ENCODE peak calls at places on chromosome 2, in ten cellular contexts. One of them, this sample, is unnamed.

GRCh38 chr2:9178110-9178904 is 28.3 kb upstream of the ASAP2 start:
- DNase-seq in kidney: no peak
- DNase-seq in astrocyte: peak
- DNase-seq in mammary epithelial cell: peak
- DNase-seq in astrocyte of the spinal cord: no peak
- DNase-seq in nephron progenitor cell: no peak
- DNase-seq in HCT116: no peak
- DNase-seq in spleen: no peak
- DNase-seq in BE2C: no peak
- DNase-seq in H1: no peak
- DNase-seq in this sample: no peak

GRCh38 chr2:75465317-75465998 is 95.3 kb downstream of the EVA1A start:
- DNase-seq in kidney: no peak
- DNase-seq in astrocyte: peak
- DNase-seq in mammary epithelial cell: peak
- DNase-seq in astrocyte of the spinal cord: peak
- DNase-seq in nephron progenitor cell: no peak
- DNase-seq in HCT116: no peak
- DNase-seq in spleen: no peak
- DNase-seq in BE2C: no peak
- DNase-seq in H1: no peak
- DNase-seq in this sample: no peak

GRCh38 chr2:200944467-200945394 is 18.7 kb downstream of the ORC2 start:
- DNase-seq in kidney: no peak
- DNase-seq in astrocyte: peak
- DNase-seq in mammary epithelial cell: peak
- DNase-seq in astrocyte of the spinal cord: peak
- DNase-seq in nephron progenitor cell: no peak
- DNase-seq in HCT116: peak
- DNase-seq in spleen: no peak
- DNase-seq in BE2C: no peak
- DNase-seq in H1: no peak
- DNase-seq in this sample: no peak

GRCh38 chr2:10863047-10863446 is 48.7 kb upstream of the KCNF1 start:
- DNase-seq in kidney: no peak
- DNase-seq in astrocyte: no peak
- DNase-seq in mammary epithelial cell: no peak
- DNase-seq in astrocyte of the spinal cord: no peak
- DNase-seq in nephron progenitor cell: no peak
- DNase-seq in HCT116: no peak
- DNase-seq in spleen: no peak
- DNase-seq in BE2C: no peak
- DNase-seq in H1: no peak
- DNase-seq in this sample: no peak

GRCh38 chr2:76953733-76954347 is 568.3 kb downstream of the LRRTM4 start:
- DNase-seq in kidney: no peak
- DNase-seq in astrocyte: peak
- DNase-seq in mammary epithelial cell: peak
- DNase-seq in astrocyte of the spinal cord: peak
- DNase-seq in nephron progenitor cell: peak
- DNase-seq in HCT116: no peak
- DNase-seq in spleen: no peak
- DNase-seq in BE2C: peak
- DNase-seq in H1: peak
- DNase-seq in this sample: peak

GRCh38 chr2:26528870-26529269 is 50.9 kb upstream of the OTOF start:
- DNase-seq in kidney: peak
- DNase-seq in astrocyte: no peak
- DNase-seq in mammary epithelial cell: no peak
- DNase-seq in astrocyte of the spinal cord: no peak
- DNase-seq in nephron progenitor cell: no peak
- DNase-seq in HCT116: no peak
- DNase-seq in spleen: peak
- DNase-seq in BE2C: no peak
- DNase-seq in H1: no peak
- DNase-seq in this sample: no peak

GRCh38 chr2:170409164-170409535 is 231.2 kb downstream of the MYO3B start:
- DNase-seq in kidney: no peak
- DNase-seq in astrocyte: peak
- DNase-seq in mammary epithelial cell: peak
- DNase-seq in astrocyte of the spinal cord: peak
- DNase-seq in nephron progenitor cell: peak
- DNase-seq in HCT116: peak
- DNase-seq in spleen: no peak
- DNase-seq in BE2C: peak
- DNase-seq in H1: peak
- DNase-seq in this sample: peak

GRCh38 chr2:239328306-239329191 is 72.3 kb downstream of the HDAC4 start:
- DNase-seq in kidney: no peak
- DNase-seq in astrocyte: peak
- DNase-seq in mammary epithelial cell: no peak
- DNase-seq in astrocyte of the spinal cord: peak
- DNase-seq in nephron progenitor cell: peak
- DNase-seq in HCT116: no peak
- DNase-seq in spleen: no peak
- DNase-seq in BE2C: peak
- DNase-seq in H1: peak
- DNase-seq in this sample: no peak

GRCh38 chr2:27291865-27292264 is 9.6 kb downstream of the TRIM54 start:
- DNase-seq in kidney: no peak
- DNase-seq in astrocyte: no peak
- DNase-seq in mammary epithelial cell: peak
- DNase-seq in astrocyte of the spinal cord: no peak
- DNase-seq in nephron progenitor cell: no peak
- DNase-seq in HCT116: no peak
- DNase-seq in spleen: no peak
- DNase-seq in BE2C: no peak
- DNase-seq in H1: no peak
- DNase-seq in this sample: no peak

GRCh38 chr2:218465987-218466633 is 47.2 kb downstream of the VIL1 start:
- DNase-seq in kidney: no peak
- DNase-seq in astrocyte: peak
- DNase-seq in mammary epithelial cell: no peak
- DNase-seq in astrocyte of the spinal cord: peak
- DNase-seq in nephron progenitor cell: no peak
- DNase-seq in HCT116: no peak
- DNase-seq in spleen: no peak
- DNase-seq in BE2C: no peak
- DNase-seq in H1: no peak
- DNase-seq in this sample: no peak

GRCh38 chr2:56576001-56576400 is 392.2 kb downstream of the CCDC85A start:
- DNase-seq in kidney: no peak
- DNase-seq in astrocyte: no peak
- DNase-seq in mammary epithelial cell: no peak
- DNase-seq in astrocyte of the spinal cord: no peak
- DNase-seq in nephron progenitor cell: no peak
- DNase-seq in HCT116: no peak
- DNase-seq in spleen: no peak
- DNase-seq in BE2C: no peak
- DNase-seq in H1: no peak
- DNase-seq in this sample: no peak

GRCh38 chr2:74416721-74417120 is 4.7 kb downstream of the C2orf81 start:
- DNase-seq in kidney: no peak
- DNase-seq in astrocyte: no peak
- DNase-seq in mammary epithelial cell: no peak
- DNase-seq in astrocyte of the spinal cord: no peak
- DNase-seq in nephron progenitor cell: no peak
- DNase-seq in HCT116: no peak
- DNase-seq in spleen: no peak
- DNase-seq in BE2C: no peak
- DNase-seq in H1: no peak
- DNase-seq in this sample: no peak
- TF ChIP-seq CTCF in kidney: no peak
- TF ChIP-seq CTCF in astrocyte: no peak
- TF ChIP-seq CTCF in mammary epithelial cell: no peak
- TF ChIP-seq CTCF in astrocyte of the spinal cord: no peak
- TF ChIP-seq CTCF in nephron progenitor cell: no peak
- TF ChIP-seq CTCF in HCT116: no peak
- TF ChIP-seq CTCF in spleen: no peak
- TF ChIP-seq CTCF in BE2C: no peak
- TF ChIP-seq CTCF in H1: no peak
- TF ChIP-seq CTCF in this sample: no peak

DNA sequence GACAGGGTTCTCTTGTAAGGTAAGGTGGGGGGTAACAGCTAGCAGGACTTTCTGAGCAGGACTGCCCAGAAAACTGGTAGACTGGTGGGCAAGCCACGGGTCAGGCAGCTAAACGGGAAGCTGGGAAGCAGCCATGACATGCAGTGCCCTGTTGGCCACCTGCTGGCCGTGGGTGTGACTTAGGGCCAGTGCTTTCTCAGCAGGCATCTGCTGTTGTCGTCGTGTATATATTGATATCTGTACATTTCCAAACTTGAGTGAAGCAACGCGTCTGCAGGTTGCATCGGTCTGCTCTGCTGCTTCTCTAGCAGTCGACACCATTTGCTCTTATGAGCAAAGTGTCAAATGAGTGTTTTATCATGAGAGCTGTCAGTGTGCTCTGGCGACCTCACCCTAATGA is 31.0 kb downstream of the COA5 start:
- DNase-seq in kidney: no peak
- DNase-seq in astrocyte: no peak
- DNase-seq in mammary epithelial cell: no peak
- DNase-seq in astrocyte of the spinal cord: no peak
- DNase-seq in nephron progenitor cell: no peak
- DNase-seq in HCT116: no peak
- DNase-seq in spleen: no peak
- DNase-seq in BE2C: no peak
- DNase-seq in H1: no peak
- DNase-seq in this sample: no peak
- TF ChIP-seq CTCF in kidney: no peak
- TF ChIP-seq CTCF in astrocyte: no peak
- TF ChIP-seq CTCF in mammary epithelial cell: peak
- TF ChIP-seq CTCF in astrocyte of the spinal cord: peak
- TF ChIP-seq CTCF in nephron progenitor cell: no peak
- TF ChIP-seq CTCF in HCT116: no peak
- TF ChIP-seq CTCF in spleen: no peak
- TF ChIP-seq CTCF in BE2C: peak
- TF ChIP-seq CTCF in H1: no peak
- TF ChIP-seq CTCF in this sample: no peak

GRCh38 chr2:79511320-79511951 is 1.4 kb upstream of the CTNNA2 start:
- DNase-seq in kidney: no peak
- DNase-seq in astrocyte: peak
- DNase-seq in mammary epithelial cell: peak
- DNase-seq in astrocyte of the spinal cord: peak
- DNase-seq in nephron progenitor cell: peak
- DNase-seq in HCT116: no peak
- DNase-seq in spleen: no peak
- DNase-seq in BE2C: no peak
- DNase-seq in H1: peak
- DNase-seq in this sample: no peak

DNA sequence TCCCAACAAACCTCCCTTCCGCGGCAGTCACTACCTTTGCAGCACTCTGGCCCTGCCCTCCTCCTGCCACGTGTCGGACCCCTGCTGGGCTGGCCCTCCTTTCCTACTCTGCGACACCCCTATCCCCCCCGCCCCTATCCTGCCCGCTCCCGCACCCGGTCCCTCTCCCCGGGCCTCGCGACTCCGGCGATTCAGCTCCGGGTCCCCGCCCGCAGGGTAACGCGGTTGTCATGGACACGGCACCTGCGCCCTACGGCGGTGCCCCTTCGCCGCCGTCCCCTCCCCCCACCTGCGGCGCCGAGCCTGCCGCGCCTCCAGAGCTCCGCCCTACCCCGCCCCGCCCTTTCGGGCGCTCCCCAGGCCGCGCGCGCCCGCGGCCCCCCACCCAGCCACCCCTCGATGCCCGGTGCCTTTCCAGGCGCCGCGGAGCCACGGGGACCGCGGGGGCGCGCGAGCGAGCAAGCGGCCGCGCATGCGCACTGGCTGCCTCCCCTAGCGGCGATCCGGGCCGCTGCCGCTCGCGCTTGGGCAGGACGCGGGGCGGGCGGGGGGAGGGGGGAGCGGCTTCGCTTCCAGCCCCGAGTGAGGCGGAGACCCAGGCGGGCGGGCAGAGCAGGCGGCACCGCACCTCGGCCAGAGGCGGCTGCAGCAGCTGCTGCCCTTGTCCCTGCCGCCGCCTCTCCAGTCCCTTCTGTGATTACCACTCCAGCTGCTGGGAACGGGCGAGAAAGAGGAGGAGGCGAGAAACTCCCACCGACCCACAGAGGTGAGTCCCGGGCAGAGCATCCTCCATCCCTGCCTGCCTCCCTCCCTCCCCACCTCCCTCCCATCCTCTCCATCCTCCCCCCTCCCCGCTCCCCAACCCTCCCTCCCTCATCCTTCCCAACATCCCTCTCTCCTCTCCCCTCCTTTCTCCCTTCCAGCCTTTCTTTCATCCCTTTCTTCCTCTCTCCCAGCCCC is at the start of gene CTNNA2:
- DNase-seq in kidney: peak
- DNase-seq in astrocyte: peak
- DNase-seq in mammary epithelial cell: no peak
- DNase-seq in astrocyte of the spinal cord: peak
- DNase-seq in nephron progenitor cell: peak
- DNase-seq in HCT116: no peak
- DNase-seq in spleen: peak
- DNase-seq in BE2C: peak
- DNase-seq in H1: peak
- DNase-seq in this sample: peak
- TF ChIP-seq CTCF in kidney: peak
- TF ChIP-seq CTCF in astrocyte: no peak
- TF ChIP-seq CTCF in mammary epithelial cell: no peak
- TF ChIP-seq CTCF in astrocyte of the spinal cord: peak
- TF ChIP-seq CTCF in nephron progenitor cell: peak
- TF ChIP-seq CTCF in HCT116: no peak
- TF ChIP-seq CTCF in spleen: peak
- TF ChIP-seq CTCF in BE2C: no peak
- TF ChIP-seq CTCF in H1: peak
- TF ChIP-seq CTCF in this sample: peak

GRCh38 chr2:109513230-109513629 is 100.5 kb downstream of the SEPTIN10 start:
- DNase-seq in kidney: no peak
- DNase-seq in astrocyte: no peak
- DNase-seq in mammary epithelial cell: no peak
- DNase-seq in astrocyte of the spinal cord: no peak
- DNase-seq in nephron progenitor cell: no peak
- DNase-seq in HCT116: no peak
- DNase-seq in spleen: no peak
- DNase-seq in BE2C: no peak
- DNase-seq in H1: no peak
- DNase-seq in this sample: no peak

GRCh38 chr2:109517118-109517889 is 96.5 kb downstream of the SEPTIN10 start:
- DNase-seq in kidney: no peak
- DNase-seq in astrocyte: no peak
- DNase-seq in mammary epithelial cell: no peak
- DNase-seq in astrocyte of the spinal cord: no peak
- DNase-seq in nephron progenitor cell: no peak
- DNase-seq in HCT116: no peak
- DNase-seq in spleen: no peak
- DNase-seq in BE2C: no peak
- DNase-seq in H1: no peak
- DNase-seq in this sample: no peak

GRCh38 chr2:109513749-109514588 is 99.8 kb downstream of the SEPTIN10 start:
- DNase-seq in kidney: no peak
- DNase-seq in astrocyte: peak
- DNase-seq in mammary epithelial cell: peak
- DNase-seq in astrocyte of the spinal cord: peak
- DNase-seq in nephron progenitor cell: peak
- DNase-seq in HCT116: no peak
- DNase-seq in spleen: no peak
- DNase-seq in BE2C: no peak
- DNase-seq in H1: no peak
- DNase-seq in this sample: no peak

GRCh38 chr2:109514857-109515256 is 98.9 kb downstream of the SEPTIN10 start:
- DNase-seq in kidney: no peak
- DNase-seq in astrocyte: no peak
- DNase-seq in mammary epithelial cell: no peak
- DNase-seq in astrocyte of the spinal cord: no peak
- DNase-seq in nephron progenitor cell: no peak
- DNase-seq in HCT116: no peak
- DNase-seq in spleen: no peak
- DNase-seq in BE2C: no peak
- DNase-seq in H1: no peak
- DNase-seq in this sample: no peak

GRCh38 chr2:109516445-109517117 is 97.2 kb downstream of the SEPTIN10 start:
- DNase-seq in kidney: no peak
- DNase-seq in astrocyte: no peak
- DNase-seq in mammary epithelial cell: no peak
- DNase-seq in astrocyte of the spinal cord: no peak
- DNase-seq in nephron progenitor cell: peak
- DNase-seq in HCT116: peak
- DNase-seq in spleen: no peak
- DNase-seq in BE2C: peak
- DNase-seq in H1: peak
- DNase-seq in this sample: peak
- TF ChIP-seq CTCF in kidney: peak
- TF ChIP-seq CTCF in astrocyte: peak
- TF ChIP-seq CTCF in mammary epithelial cell: peak
- TF ChIP-seq CTCF in astrocyte of the spinal cord: peak
- TF ChIP-seq CTCF in nephron progenitor cell: peak
- TF ChIP-seq CTCF in HCT116: peak
- TF ChIP-seq CTCF in spleen: peak
- TF ChIP-seq CTCF in BE2C: peak
- TF ChIP-seq CTCF in H1: peak
- TF ChIP-seq CTCF in this sample: peak